ENCODE peak calls at places on chromosomes 13 and 19, in four cellular contexts. I, R, N and W are unnamed samples.
A peak's percentile ranks its signal among the peaks of the same experiment; 100 is the strongest.

GRCh38 chr19:47805313-47805712 is 962 bp upstream of the TPRX1 start:
- DNase-seq in I (no peak), R (no peak), N (no peak), W (no peak)

GRCh38 chr13:37306778-37307544 is 201.5 kb upstream of the CSNK1A1L start:
- DNase-seq in N (no peak), R (no peak), I (no peak), W (no peak)

GRCh38 chr19:17429661-17430101 is 9.8 kb downstream of the MVB12A start:
- DNase-seq in N (no peak), I (no peak), R (no peak), W (no peak)

GRCh38 chr13:103573446-103573845 is 507.2 kb upstream of the SLC10A2 start:
- DNase-seq in N (no peak), I (no peak), R (no peak), W (no peak)

GRCh38 chr19:50175924-50176323 is 12.8 kb upstream of the IZUMO2 start:
- DNase-seq in R (no peak), I (no peak), N (no peak), W (no peak)

GRCh38 chr13:75769141-75769905 is 133.2 kb downstream of the LMO7 start:
- DNase-seq in I (peak; percentile 44), R (no peak), N (no peak), W (no peak)

GRCh38 chr13:93254775-93255174 is 28.2 kb downstream of the GPC6 start:
- DNase-seq in R (no peak), N (no peak), I (no peak), W (no peak)

GRCh38 chr13:106284358-106284757 is 251.1 kb downstream of the EFNB2 start:
- DNase-seq in R (no peak), I (no peak), N (no peak), W (peak; percentile 7)

GRCh38 chr19:57269515-57270250 is 10.6 kb upstream of the ZNF460 start:
- DNase-seq in I (peak; percentile 7), R (no peak), N (no peak), W (no peak)

GRCh38 chr19:4371209-4371897 is 28.0 kb downstream of the MPND start:
- DNase-seq in N (no peak), R (no peak), I (no peak), W (no peak)

GRCh38 chr19:55676384-55676783 is 1.4 kb downstream of the EPN1 start:
- DNase-seq in I (no peak), R (no peak), N (no peak), W (peak; percentile 14)

GRCh38 chr19:18153555-18154134 is 682 bp downstream of the PIK3R2 start:
- DNase-seq in N (no peak), I (peak; percentile 59), R (no peak), W (no peak)

GRCh38 chr13:113093580-113094409 is 11.8 kb upstream of the F7 start:
- DNase-seq in R (no peak), N (no peak), I (no peak), W (no peak)

GRCh38 chr19:42477117-42477516 is 34.4 kb upstream of the CXCL17 start:
- DNase-seq in R (no peak), N (no peak), I (no peak), W (no peak)

GRCh38 chr13:111573362-111573761 is 252.9 kb downstream of the TEX29 start:
- DNase-seq in R (no peak), N (no peak), I (no peak), W (no peak)

GRCh38 chr19:41706741-41707501 is 1.5 kb upstream of the CEACAM5 start:
- DNase-seq in N (peak; percentile 73), I (peak; percentile 79), R (peak; percentile 69), W (peak; percentile 72)

GRCh38 chr13:24063281-24063851 is 97.2 kb upstream of the SPATA13 start:
- DNase-seq in I (no peak), R (no peak), N (no peak), W (no peak)

GRCh38 chr19:3721131-3721899 is 13.1 kb downstream of the TJP3 start:
- DNase-seq in N (peak; percentile 100), R (peak; percentile 95), I (peak; percentile 98), W (peak; percentile 88)

GRCh38 chr19:22595918-22596341 is 38.2 kb upstream of the ZNF492 start:
- DNase-seq in I (peak; percentile 42), R (no peak), N (no peak), W (no peak)

GRCh38 chr13:98141938-98142426 is 912 bp upstream of the FARP1 start:
- DNase-seq in N (peak; percentile 55), R (no peak), I (peak; percentile 17), W (no peak)

GRCh38 chr19:45003485-45003884 is 2.2 kb downstream of the RELB start:
- DNase-seq in N (no peak), R (no peak), I (no peak), W (no peak)

GRCh38 chr19:5076440-5077208 is 107.7 kb downstream of the KDM4B start:
- DNase-seq in I (no peak), N (no peak), R (no peak), W (no peak)

GRCh38 chr13:77896977-77897376 is 21.7 kb downstream of the EDNRB start:
- DNase-seq in I (no peak), R (no peak), N (no peak), W (no peak)

GRCh38 chr19:50016225-50016807 is 8.9 kb downstream of the VRK3 start:
- DNase-seq in R (no peak), I (no peak), N (no peak), W (no peak)

GRCh38 chr19:41811981-41812380 is 15.6 kb downstream of the CEACAM3 start:
- DNase-seq in I (no peak), N (no peak), R (no peak), W (no peak)

GRCh38 chr19:42032428-42032827 is 37.6 kb downstream of the GRIK5 start:
- DNase-seq in N (peak; percentile 51), I (no peak), R (no peak), W (no peak)

GRCh38 chr13:36282818-36283432 is 14.7 kb downstream of the CCDC169 start:
- DNase-seq in N (no peak), R (peak; percentile 2), I (peak; percentile 44), W (no peak)

GRCh38 chr13:98384739-98385138 is 192.2 kb downstream of the STK24 start:
- DNase-seq in R (no peak), N (no peak), I (no peak), W (no peak)

DNA sequence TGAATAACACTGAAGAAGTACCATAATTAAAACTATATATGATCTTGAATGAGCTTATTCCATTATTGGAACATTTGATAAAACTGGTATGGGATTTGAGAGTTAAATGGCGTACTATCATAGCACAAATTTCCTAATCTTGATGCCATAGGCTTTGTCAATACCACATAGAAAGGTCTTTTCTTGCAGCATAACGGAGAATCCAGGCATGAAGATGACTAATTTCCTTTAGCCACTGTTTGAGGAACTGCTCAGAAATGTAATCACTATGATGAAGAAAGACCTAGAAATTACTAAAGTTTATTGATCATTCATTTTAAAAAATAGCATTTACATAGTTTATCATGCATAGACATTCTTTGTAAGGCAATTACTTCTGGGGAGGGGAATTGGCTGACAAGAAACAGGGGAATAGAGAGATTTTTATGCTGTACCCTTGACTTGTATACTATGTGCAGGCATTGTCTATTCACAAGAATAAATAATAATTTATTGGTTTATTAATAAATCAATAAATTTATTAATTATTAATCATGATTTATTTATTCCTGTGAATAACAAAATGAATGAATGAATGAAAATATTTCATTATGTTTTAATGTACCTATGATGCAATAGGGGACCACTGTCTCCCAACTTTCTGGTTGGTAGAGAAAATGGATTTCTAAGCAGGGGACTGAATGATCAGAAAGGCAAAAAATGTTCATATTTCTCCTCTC is 2676.6 kb downstream of the PCDH9 start:
- DNase-seq in R (no peak), N (no peak), I (no peak), W (no peak)
- TF ChIP-seq JUND in R (no peak), N (no peak), I (no peak), W (no peak)

GRCh38 chr13:27980280-27980998 is 8.1 kb downstream of the URAD start:
- DNase-seq in N (peak; percentile 65), R (no peak), I (no peak), W (no peak)
- TF ChIP-seq JUND in N (no peak), R (no peak), I (no peak), W (no peak)

GRCh38 chr19:46611791-46612190 is 10.7 kb downstream of the CALM3 start:
- DNase-seq in N (no peak), R (no peak), I (peak; percentile 4), W (no peak)

GRCh38 chr19:46610413-46610775 is 9.3 kb downstream of the CALM3 start:
- DNase-seq in N (no peak), I (peak; percentile 5), R (no peak), W (no peak)

GRCh38 chr19:46608581-46609345 is 7.6 kb downstream of the CALM3 start:
- DNase-seq in R (no peak), N (no peak), I (peak; percentile 5), W (no peak)

GRCh38 chr19:46609511-46610412 is 8.6 kb downstream of the CALM3 start:
- DNase-seq in I (peak; percentile 8), N (no peak), R (no peak), W (no peak)

GRCh38 chr19:46610851-46611770 is 10.0 kb downstream of the CALM3 start:
- DNase-seq in R (no peak), I (peak; percentile 10), N (no peak), W (no peak)
- TF ChIP-seq JUND in R (no peak), I (no peak), N (no peak), W (no peak)

DNA sequence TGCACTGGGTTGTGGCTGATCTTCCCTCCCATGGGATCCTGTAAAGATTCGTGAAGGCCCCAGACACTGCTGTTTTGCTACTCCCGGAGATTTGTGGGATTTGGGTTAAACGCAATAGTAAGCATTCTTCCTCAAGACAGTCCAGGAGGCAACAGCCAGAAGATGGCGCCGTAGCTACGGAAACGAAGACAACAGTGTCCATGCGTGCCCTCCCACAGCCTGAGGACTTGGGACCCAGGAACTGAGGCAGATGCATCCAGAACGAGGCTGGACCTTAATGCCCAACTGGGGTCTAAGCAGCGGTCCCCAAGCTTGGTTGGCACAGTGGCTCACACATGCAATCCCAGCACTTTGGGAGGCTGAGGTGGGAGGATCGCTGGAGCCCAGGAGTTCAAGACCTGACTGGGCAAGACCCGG is 57.6 kb upstream of the ZNF507 start:
- DNase-seq in N (peak; percentile 79), R (peak; percentile 61), I (no peak), W (peak; percentile 63)
- TF ChIP-seq JUND in N (no peak), R (no peak), I (no peak), W (no peak)

GRCh38 chr13:44972956-44973581 is 16.2 kb downstream of the NUFIP1 start:
- DNase-seq in I (peak; percentile 34), R (peak; percentile 18), N (no peak), W (no peak)
- TF ChIP-seq JUND in I (no peak), R (no peak), N (no peak), W (no peak)

GRCh38 chr13:40992678-40993077 is 26.4 kb downstream of the ELF1 start:
- DNase-seq in N (no peak), R (no peak), I (peak; percentile 30), W (peak; percentile 16)

GRCh38 chr13:40995997-40996396 is 23.1 kb downstream of the ELF1 start:
- DNase-seq in N (no peak), I (no peak), R (no peak), W (no peak)

GRCh38 chr13:40994581-40995230 is 24.4 kb downstream of the ELF1 start:
- DNase-seq in R (no peak), N (no peak), I (no peak), W (no peak)

GRCh38 chr13:40993119-40993518 is 26.0 kb downstream of the ELF1 start:
- DNase-seq in I (no peak), R (no peak), N (no peak), W (no peak)

DNA sequence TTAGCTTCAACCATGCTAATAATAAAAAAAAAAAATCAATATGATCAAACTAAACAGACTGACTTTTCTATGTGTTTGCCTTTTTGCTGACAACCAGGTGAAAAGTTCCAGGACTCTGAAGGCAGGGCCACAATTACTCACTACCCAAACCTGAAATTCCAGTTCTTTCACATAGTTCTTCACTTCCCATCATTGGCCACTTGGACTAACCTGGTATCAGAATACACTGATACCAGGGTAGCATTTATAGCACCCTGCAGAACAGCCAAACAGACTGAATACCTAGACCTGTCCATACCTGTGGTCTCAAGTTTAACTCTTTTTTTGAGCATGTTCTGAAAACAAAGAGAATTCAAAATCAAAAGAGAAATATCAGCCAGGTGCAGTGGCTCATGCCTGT is 25.1 kb downstream of the ELF1 start:
- DNase-seq in N (no peak), I (no peak), R (peak; percentile 87), W (peak; percentile 83)
- TF ChIP-seq JUND in N (peak; percentile 30), I (no peak), R (peak; percentile 69), W (no peak)